ENCODE peak calls at places on chromosome 7, in six cellular contexts. One of them, this sample, is unnamed.

GRCh38 chr7:55526770-55527169 is 45.5 kb downstream of the VOPP1 start:
- DNase-seq in transverse colon: no peak
- DNase-seq in colonic mucosa: no peak
- DNase-seq in left ventricle myocardium inferior: no peak
- DNase-seq in heart right ventricle: no peak
- DNase-seq in brain microvascular endothelial cell: no peak
- DNase-seq in this sample: no peak

GRCh38 chr7:66554326-66554725 is 74.4 kb upstream of the KCTD7 start:
- DNase-seq in transverse colon: no peak
- DNase-seq in colonic mucosa: no peak
- DNase-seq in left ventricle myocardium inferior: no peak
- DNase-seq in heart right ventricle: no peak
- DNase-seq in brain microvascular endothelial cell: no peak
- DNase-seq in this sample: no peak

GRCh38 chr7:23335141-23335540 is 36.0 kb downstream of the MALSU1 start:
- DNase-seq in transverse colon: no peak
- DNase-seq in colonic mucosa: no peak
- DNase-seq in left ventricle myocardium inferior: no peak
- DNase-seq in heart right ventricle: no peak
- DNase-seq in brain microvascular endothelial cell: no peak
- DNase-seq in this sample: no peak

GRCh38 chr7:80288175-80289122 is 153.8 kb downstream of the GNAI1 start:
- DNase-seq in transverse colon: no peak
- DNase-seq in colonic mucosa: no peak
- DNase-seq in left ventricle myocardium inferior: no peak
- DNase-seq in heart right ventricle: no peak
- DNase-seq in brain microvascular endothelial cell: peak; percentile 98
- DNase-seq in this sample: peak; percentile 97

GRCh38 chr7:18570890-18571478 is 75.4 kb downstream of the HDAC9 start:
- DNase-seq in transverse colon: no peak
- DNase-seq in colonic mucosa: no peak
- DNase-seq in left ventricle myocardium inferior: no peak
- DNase-seq in heart right ventricle: no peak
- DNase-seq in brain microvascular endothelial cell: peak; percentile 31
- DNase-seq in this sample: peak; percentile 49

GRCh38 chr7:101882595-101883564 is 65.5 kb downstream of the CUX1 start:
- DNase-seq in transverse colon: peak; percentile 85
- DNase-seq in colonic mucosa: peak; percentile 87
- DNase-seq in left ventricle myocardium inferior: peak; percentile 71
- DNase-seq in heart right ventricle: peak; percentile 68
- DNase-seq in brain microvascular endothelial cell: peak; percentile 100
- DNase-seq in this sample: peak; percentile 94

GRCh38 chr7:30433082-30433481 is 45.5 kb downstream of the NOD1 start:
- DNase-seq in transverse colon: peak; percentile 45
- DNase-seq in colonic mucosa: peak; percentile 43
- DNase-seq in left ventricle myocardium inferior: peak; percentile 58
- DNase-seq in heart right ventricle: peak; percentile 38
- DNase-seq in brain microvascular endothelial cell: peak; percentile 3
- DNase-seq in this sample: peak; percentile 77

GRCh38 chr7:49308787-49309186 is 384.4 kb downstream of the CDC14C start:
- DNase-seq in transverse colon: no peak
- DNase-seq in colonic mucosa: no peak
- DNase-seq in left ventricle myocardium inferior: no peak
- DNase-seq in heart right ventricle: no peak
- DNase-seq in brain microvascular endothelial cell: no peak
- DNase-seq in this sample: no peak

GRCh38 chr7:84701524-84702306 is 485.1 kb downstream of the SEMA3D start:
- DNase-seq in transverse colon: peak; percentile 21
- DNase-seq in colonic mucosa: peak; percentile 28
- DNase-seq in left ventricle myocardium inferior: no peak
- DNase-seq in heart right ventricle: no peak
- DNase-seq in brain microvascular endothelial cell: peak; percentile 98
- DNase-seq in this sample: peak; percentile 96

GRCh38 chr7:139679731-139680594 is 97.8 kb downstream of the HIPK2 start:
- DNase-seq in transverse colon: no peak
- DNase-seq in colonic mucosa: no peak
- DNase-seq in left ventricle myocardium inferior: no peak
- DNase-seq in heart right ventricle: no peak
- DNase-seq in brain microvascular endothelial cell: peak; percentile 48
- DNase-seq in this sample: no peak

GRCh38 chr7:22597845-22598244 is 97.9 kb upstream of the STEAP1B start:
- DNase-seq in transverse colon: no peak
- DNase-seq in colonic mucosa: no peak
- DNase-seq in left ventricle myocardium inferior: no peak
- DNase-seq in heart right ventricle: no peak
- DNase-seq in brain microvascular endothelial cell: peak; percentile 92
- DNase-seq in this sample: no peak

GRCh38 chr7:29196191-29196590 is 1.6 kb downstream of the CHN2 start:
- DNase-seq in transverse colon: no peak
- DNase-seq in colonic mucosa: no peak
- DNase-seq in left ventricle myocardium inferior: no peak
- DNase-seq in heart right ventricle: no peak
- DNase-seq in brain microvascular endothelial cell: no peak
- DNase-seq in this sample: no peak

GRCh38 chr7:107154826-107155225 is 14.0 kb upstream of the HBP1 start:
- DNase-seq in transverse colon: no peak
- DNase-seq in colonic mucosa: no peak
- DNase-seq in left ventricle myocardium inferior: no peak
- DNase-seq in heart right ventricle: no peak
- DNase-seq in brain microvascular endothelial cell: no peak
- DNase-seq in this sample: no peak

GRCh38 chr7:112411186-112411795 is 39.0 kb upstream of the IFRD1 start:
- DNase-seq in transverse colon: peak; percentile 14
- DNase-seq in colonic mucosa: no peak
- DNase-seq in left ventricle myocardium inferior: no peak
- DNase-seq in heart right ventricle: peak; percentile 24
- DNase-seq in brain microvascular endothelial cell: no peak
- DNase-seq in this sample: peak; percentile 43

GRCh38 chr7:65509368-65510186 is 135.9 kb downstream of the ZNF92 start:
- DNase-seq in transverse colon: no peak
- DNase-seq in colonic mucosa: no peak
- DNase-seq in left ventricle myocardium inferior: peak; percentile 7
- DNase-seq in heart right ventricle: peak; percentile 10
- DNase-seq in brain microvascular endothelial cell: no peak
- DNase-seq in this sample: no peak

GRCh38 chr7:55129409-55130078 is 110.7 kb downstream of the EGFR start:
- DNase-seq in transverse colon: peak; percentile 44
- DNase-seq in colonic mucosa: peak; percentile 59
- DNase-seq in left ventricle myocardium inferior: no peak
- DNase-seq in heart right ventricle: no peak
- DNase-seq in brain microvascular endothelial cell: no peak
- DNase-seq in this sample: no peak

GRCh38 chr7:135291809-135292253 is 58.2 kb downstream of the STRA8 start:
- DNase-seq in transverse colon: no peak
- DNase-seq in colonic mucosa: no peak
- DNase-seq in left ventricle myocardium inferior: no peak
- DNase-seq in heart right ventricle: no peak
- DNase-seq in brain microvascular endothelial cell: peak; percentile 61
- DNase-seq in this sample: no peak

GRCh38 chr7:65438593-65438992 is 64.9 kb downstream of the ZNF92 start:
- DNase-seq in transverse colon: no peak
- DNase-seq in colonic mucosa: no peak
- DNase-seq in left ventricle myocardium inferior: no peak
- DNase-seq in heart right ventricle: no peak
- DNase-seq in brain microvascular endothelial cell: peak; percentile 94
- DNase-seq in this sample: peak; percentile 78

GRCh38 chr7:93515144-93515543 is 59.4 kb downstream of the CALCR start:
- DNase-seq in transverse colon: no peak
- DNase-seq in colonic mucosa: no peak
- DNase-seq in left ventricle myocardium inferior: no peak
- DNase-seq in heart right ventricle: no peak
- DNase-seq in brain microvascular endothelial cell: peak; percentile 18
- DNase-seq in this sample: no peak

GRCh38 chr7:101172854-101173751 is 7.0 kb downstream of the NAT16 start:
- DNase-seq in transverse colon: peak; percentile 68
- DNase-seq in colonic mucosa: peak; percentile 47
- DNase-seq in left ventricle myocardium inferior: peak; percentile 75
- DNase-seq in heart right ventricle: peak; percentile 74
- DNase-seq in brain microvascular endothelial cell: peak; percentile 58
- DNase-seq in this sample: peak; percentile 35

GRCh38 chr7:89332026-89332425 is 536.5 kb upstream of the TEX47 start:
- DNase-seq in transverse colon: no peak
- DNase-seq in colonic mucosa: no peak
- DNase-seq in left ventricle myocardium inferior: no peak
- DNase-seq in heart right ventricle: no peak
- DNase-seq in brain microvascular endothelial cell: no peak
- DNase-seq in this sample: peak; percentile 11

GRCh38 chr7:131664570-131664969 is 108.1 kb upstream of the PODXL start:
- DNase-seq in transverse colon: no peak
- DNase-seq in colonic mucosa: no peak
- DNase-seq in left ventricle myocardium inferior: no peak
- DNase-seq in heart right ventricle: no peak
- DNase-seq in brain microvascular endothelial cell: no peak
- DNase-seq in this sample: no peak

GRCh38 chr7:139972000-139972399 is 90.8 kb downstream of the PARP12 start:
- DNase-seq in transverse colon: no peak
- DNase-seq in colonic mucosa: no peak
- DNase-seq in left ventricle myocardium inferior: no peak
- DNase-seq in heart right ventricle: no peak
- DNase-seq in brain microvascular endothelial cell: no peak
- DNase-seq in this sample: no peak

DNA sequence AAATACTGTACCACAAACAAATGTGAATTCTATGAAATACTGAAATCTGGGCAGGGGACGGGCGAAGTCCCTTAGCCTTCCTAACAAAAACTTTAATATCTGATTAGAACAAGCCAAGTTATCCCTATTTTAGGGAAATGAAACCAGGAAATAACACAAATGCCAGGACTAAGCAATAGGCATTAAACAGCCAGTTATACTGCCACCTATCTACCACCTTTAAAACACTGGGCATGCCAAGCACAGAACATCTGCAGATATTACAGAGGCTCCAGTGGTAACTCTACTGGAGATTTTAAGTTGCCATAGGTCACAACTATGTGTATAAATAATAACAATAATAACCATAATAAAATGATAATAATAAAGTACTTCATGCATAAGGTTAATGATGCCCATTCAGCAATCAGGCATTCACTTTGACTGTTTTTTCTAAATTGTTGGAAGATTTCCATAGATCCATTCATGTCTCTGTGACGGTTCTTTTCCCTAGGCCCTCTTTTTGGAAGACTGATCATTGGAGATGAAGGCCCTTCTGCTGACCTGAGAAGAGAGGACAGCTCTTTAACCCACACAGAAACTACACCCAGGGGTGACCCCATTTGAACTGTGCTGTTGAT is 195.7 kb downstream of the CACNA2D1 start:
- DNase-seq in transverse colon: no peak
- DNase-seq in colonic mucosa: no peak
- DNase-seq in left ventricle myocardium inferior: no peak
- DNase-seq in heart right ventricle: no peak
- DNase-seq in brain microvascular endothelial cell: no peak
- DNase-seq in this sample: no peak
- H3K4me3 ChIP-seq in transverse colon: no peak overlapping the region
- H3K4me3 ChIP-seq in colonic mucosa: no peak overlapping the region
- H3K4me3 ChIP-seq in left ventricle myocardium inferior: no peak overlapping the region
- H3K4me3 ChIP-seq in heart right ventricle: no peak overlapping the region
- H3K4me3 ChIP-seq in brain microvascular endothelial cell: no peak overlapping the region
- H3K4me3 ChIP-seq in this sample: no peak overlapping the region

GRCh38 chr7:69748530-69748929 is 150.3 kb downstream of the AUTS2 start:
- DNase-seq in transverse colon: no peak
- DNase-seq in colonic mucosa: no peak
- DNase-seq in left ventricle myocardium inferior: no peak
- DNase-seq in heart right ventricle: no peak
- DNase-seq in brain microvascular endothelial cell: no peak
- DNase-seq in this sample: no peak
- TF ChIP-seq CTCF in transverse colon: no peak
- TF ChIP-seq CTCF in colonic mucosa: no peak
- TF ChIP-seq CTCF in left ventricle myocardium inferior: no peak
- TF ChIP-seq CTCF in heart right ventricle: no peak
- TF ChIP-seq CTCF in brain microvascular endothelial cell: no peak
- TF ChIP-seq CTCF in this sample: no peak

GRCh38 chr7:123533929-123534382 is 439 bp downstream of the IQUB start:
- DNase-seq in transverse colon: no peak
- DNase-seq in colonic mucosa: peak; percentile 26
- DNase-seq in left ventricle myocardium inferior: no peak
- DNase-seq in heart right ventricle: no peak
- DNase-seq in brain microvascular endothelial cell: no peak
- DNase-seq in this sample: no peak
- H3K4me3 ChIP-seq in transverse colon: peak overlapping the region; percentile 55
- H3K4me3 ChIP-seq in colonic mucosa: peak overlapping the region; percentile 44
- H3K4me3 ChIP-seq in left ventricle myocardium inferior: peak overlapping the region; percentile 78
- H3K4me3 ChIP-seq in heart right ventricle: peak overlapping the region; percentile 55
- H3K4me3 ChIP-seq in brain microvascular endothelial cell: peak overlapping the region; percentile 65
- H3K4me3 ChIP-seq in this sample: peak overlapping the region; percentile 70

GRCh38 chr7:152052772-152053171 is 27.3 kb downstream of the GALNT11 start:
- DNase-seq in transverse colon: no peak
- DNase-seq in colonic mucosa: no peak
- DNase-seq in left ventricle myocardium inferior: no peak
- DNase-seq in heart right ventricle: no peak
- DNase-seq in brain microvascular endothelial cell: no peak
- DNase-seq in this sample: no peak

GRCh38 chr7:152050547-152050971 is 25.1 kb downstream of the GALNT11 start:
- DNase-seq in transverse colon: no peak
- DNase-seq in colonic mucosa: no peak
- DNase-seq in left ventricle myocardium inferior: no peak
- DNase-seq in heart right ventricle: no peak
- DNase-seq in brain microvascular endothelial cell: no peak
- DNase-seq in this sample: peak; percentile 65

GRCh38 chr7:152056621-152057274 is 31.3 kb downstream of the GALNT11 start:
- DNase-seq in transverse colon: no peak
- DNase-seq in colonic mucosa: no peak
- DNase-seq in left ventricle myocardium inferior: no peak
- DNase-seq in heart right ventricle: no peak
- DNase-seq in brain microvascular endothelial cell: no peak
- DNase-seq in this sample: no peak

GRCh38 chr7:152051968-152052367 is 26.5 kb downstream of the GALNT11 start:
- DNase-seq in transverse colon: no peak
- DNase-seq in colonic mucosa: no peak
- DNase-seq in left ventricle myocardium inferior: no peak
- DNase-seq in heart right ventricle: no peak
- DNase-seq in brain microvascular endothelial cell: no peak
- DNase-seq in this sample: no peak

DNA sequence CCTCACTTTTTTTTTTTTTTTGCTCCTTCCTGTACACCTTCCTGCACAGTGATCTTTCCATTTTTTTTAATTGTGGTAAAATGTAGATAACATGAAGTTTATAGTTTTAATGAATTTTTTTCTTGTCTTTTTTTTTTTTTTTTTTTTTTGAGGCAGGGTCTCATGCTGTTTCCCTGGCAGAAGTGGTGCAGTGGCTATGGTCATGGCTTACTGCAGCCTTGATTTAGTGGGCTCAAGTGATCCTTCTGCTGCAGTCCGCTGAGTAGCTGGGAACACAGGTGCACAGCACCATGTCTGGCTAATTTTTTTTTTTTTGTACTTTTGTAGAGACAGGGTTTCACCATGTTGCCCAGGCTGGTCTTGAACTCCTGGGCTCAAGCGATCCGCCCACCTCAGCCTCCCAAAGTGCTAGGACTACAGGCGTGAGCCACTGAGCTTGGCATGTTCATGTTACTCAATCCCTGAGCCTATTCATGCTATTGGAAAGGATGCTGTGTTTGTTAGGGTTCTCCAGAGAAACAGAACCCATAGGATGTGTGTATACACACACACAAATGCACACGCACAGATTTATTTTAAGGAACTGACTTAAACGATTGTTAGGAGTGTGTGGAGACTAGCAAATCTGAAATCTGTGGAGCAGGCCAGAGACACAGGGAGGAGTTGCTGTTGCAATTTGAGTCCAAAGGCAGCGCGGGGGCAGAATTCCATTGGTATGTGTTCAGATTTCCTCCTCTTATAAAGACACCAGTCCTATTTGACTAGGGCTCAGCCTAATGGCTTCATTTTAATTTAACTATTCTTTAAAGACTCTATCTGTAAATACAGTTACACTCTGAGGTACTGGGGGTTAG is 29.1 kb downstream of the GALNT11 start:
- DNase-seq in transverse colon: no peak
- DNase-seq in colonic mucosa: no peak
- DNase-seq in left ventricle myocardium inferior: peak; percentile 31
- DNase-seq in heart right ventricle: no peak
- DNase-seq in brain microvascular endothelial cell: peak; percentile 81
- DNase-seq in this sample: no peak
- TF ChIP-seq CTCF in transverse colon: no peak
- TF ChIP-seq CTCF in colonic mucosa: no peak
- TF ChIP-seq CTCF in left ventricle myocardium inferior: no peak
- TF ChIP-seq CTCF in heart right ventricle: peak; percentile 32
- TF ChIP-seq CTCF in brain microvascular endothelial cell: peak; percentile 7
- TF ChIP-seq CTCF in this sample: no peak

This sample was measured in astrocyte of the cerebellum.